ENCODE peak calls at places on chromosomes 4 and X, in four cellular contexts. One of them, this sample, is unnamed.

GRCh38 chrX:130443883-130444282 is 42.1 kb downstream of the RBMX2 start:
- DNase-seq in fibroblast of villous mesenchyme: no peak
- DNase-seq in gastrocnemius medialis: no peak
- DNase-seq in cardiac muscle cell: no peak
- DNase-seq in this sample: no peak

GRCh38 chr4:152684007-152684406 is 4.2 kb upstream of the TMEM154 start:
- DNase-seq in fibroblast of villous mesenchyme: no peak
- DNase-seq in gastrocnemius medialis: no peak
- DNase-seq in cardiac muscle cell: no peak
- DNase-seq in this sample: no peak

GRCh38 chr4:157779084-157779483 is 393.7 kb downstream of the GASK1B start:
- DNase-seq in fibroblast of villous mesenchyme: no peak
- DNase-seq in gastrocnemius medialis: no peak
- DNase-seq in cardiac muscle cell: no peak
- DNase-seq in this sample: no peak

GRCh38 chrX:17719651-17720050 is 17.6 kb upstream of the SCML1 start:
- DNase-seq in fibroblast of villous mesenchyme: no peak
- DNase-seq in gastrocnemius medialis: no peak
- DNase-seq in cardiac muscle cell: no peak
- DNase-seq in this sample: no peak

GRCh38 chrX:88735835-88736234 is 11.2 kb upstream of the CPXCR1 start:
- DNase-seq in fibroblast of villous mesenchyme: no peak
- DNase-seq in gastrocnemius medialis: no peak
- DNase-seq in cardiac muscle cell: no peak
- DNase-seq in this sample: no peak

GRCh38 chr4:169774466-169775445 is 17.0 kb upstream of the HPF1 start:
- DNase-seq in fibroblast of villous mesenchyme: peak
- DNase-seq in gastrocnemius medialis: no peak
- DNase-seq in cardiac muscle cell: peak
- DNase-seq in this sample: no peak

GRCh38 chr4:14308229-14308651 is 680.7 kb upstream of the BOD1L1 start:
- DNase-seq in fibroblast of villous mesenchyme: no peak
- DNase-seq in gastrocnemius medialis: no peak
- DNase-seq in cardiac muscle cell: no peak
- DNase-seq in this sample: no peak

GRCh38 chr4:47510036-47510435 is 25.0 kb downstream of the ATP10D start:
- DNase-seq in fibroblast of villous mesenchyme: no peak
- DNase-seq in gastrocnemius medialis: no peak
- DNase-seq in cardiac muscle cell: no peak
- DNase-seq in this sample: peak

GRCh38 chr4:188437535-188437934 is 298.3 kb downstream of the TRIML1 start:
- DNase-seq in fibroblast of villous mesenchyme: no peak
- DNase-seq in gastrocnemius medialis: no peak
- DNase-seq in cardiac muscle cell: no peak
- DNase-seq in this sample: no peak

GRCh38 chr4:126479709-126480108 is 1153.0 kb upstream of the INTU start:
- DNase-seq in fibroblast of villous mesenchyme: no peak
- DNase-seq in gastrocnemius medialis: no peak
- DNase-seq in cardiac muscle cell: no peak
- DNase-seq in this sample: no peak

GRCh38 chrX:68829594-68830485 is 1.0 kb downstream of the EFNB1 start:
- DNase-seq in fibroblast of villous mesenchyme: peak
- DNase-seq in gastrocnemius medialis: no peak
- DNase-seq in cardiac muscle cell: peak
- DNase-seq in this sample: peak

GRCh38 chr4:3183008-3183407 is 66.0 kb upstream of the MSANTD1 start:
- DNase-seq in fibroblast of villous mesenchyme: no peak
- DNase-seq in gastrocnemius medialis: no peak
- DNase-seq in cardiac muscle cell: no peak
- DNase-seq in this sample: no peak

GRCh38 chr4:120071192-120071795 is 4.6 kb upstream of the MAD2L1 start:
- DNase-seq in fibroblast of villous mesenchyme: peak
- DNase-seq in gastrocnemius medialis: no peak
- DNase-seq in cardiac muscle cell: peak
- DNase-seq in this sample: peak

GRCh38 chr4:11426003-11426402 is 2.7 kb downstream of the HS3ST1 start:
- DNase-seq in fibroblast of villous mesenchyme: no peak
- DNase-seq in gastrocnemius medialis: no peak
- DNase-seq in cardiac muscle cell: no peak
- DNase-seq in this sample: no peak

GRCh38 chr4:3415471-3416141 is 26.2 kb upstream of the HGFAC start:
- DNase-seq in fibroblast of villous mesenchyme: no peak
- DNase-seq in gastrocnemius medialis: no peak
- DNase-seq in cardiac muscle cell: no peak
- DNase-seq in this sample: no peak

GRCh38 chrX:73913580-73913979 is 350.6 kb downstream of the CHIC1 start:
- DNase-seq in fibroblast of villous mesenchyme: peak
- DNase-seq in gastrocnemius medialis: no peak
- DNase-seq in cardiac muscle cell: peak
- DNase-seq in this sample: peak

GRCh38 chr4:187668683-187669082 is 326.9 kb upstream of the ZFP42 start:
- DNase-seq in fibroblast of villous mesenchyme: no peak
- DNase-seq in gastrocnemius medialis: no peak
- DNase-seq in cardiac muscle cell: no peak
- DNase-seq in this sample: no peak

GRCh38 chr4:156109943-156110925 is 156.6 kb upstream of the CTSO start:
- DNase-seq in fibroblast of villous mesenchyme: peak
- DNase-seq in gastrocnemius medialis: no peak
- DNase-seq in cardiac muscle cell: peak
- DNase-seq in this sample: peak

GRCh38 chr4:14254252-14254651 is 626.7 kb upstream of the BOD1L1 start:
- DNase-seq in fibroblast of villous mesenchyme: peak
- DNase-seq in gastrocnemius medialis: no peak
- DNase-seq in cardiac muscle cell: peak
- DNase-seq in this sample: peak

GRCh38 chr4:52199574-52200338 is 148.7 kb downstream of the SPATA18 start:
- DNase-seq in fibroblast of villous mesenchyme: no peak
- DNase-seq in gastrocnemius medialis: no peak
- DNase-seq in cardiac muscle cell: peak
- DNase-seq in this sample: peak

GRCh38 chr4:153969542-153969941 is 180.7 kb upstream of the SFRP2 start:
- DNase-seq in fibroblast of villous mesenchyme: no peak
- DNase-seq in gastrocnemius medialis: no peak
- DNase-seq in cardiac muscle cell: no peak
- DNase-seq in this sample: no peak

GRCh38 chr4:7418131-7418943 is 16.4 kb downstream of the PSAPL1 start:
- DNase-seq in fibroblast of villous mesenchyme: no peak
- DNase-seq in gastrocnemius medialis: no peak
- DNase-seq in cardiac muscle cell: no peak
- DNase-seq in this sample: no peak

GRCh38 chrX:119481218-119481875 is 13.1 kb downstream of the SLC25A5 start:
- DNase-seq in fibroblast of villous mesenchyme: no peak
- DNase-seq in gastrocnemius medialis: no peak
- DNase-seq in cardiac muscle cell: peak
- DNase-seq in this sample: no peak

GRCh38 chr4:62816566-62816965 is 1592.7 kb downstream of the TECRL start:
- DNase-seq in fibroblast of villous mesenchyme: no peak
- DNase-seq in gastrocnemius medialis: no peak
- DNase-seq in cardiac muscle cell: no peak
- DNase-seq in this sample: no peak

GRCh38 chrX:119512145-119512800 is 44.0 kb downstream of the SLC25A5 start:
- DNase-seq in fibroblast of villous mesenchyme: peak
- DNase-seq in gastrocnemius medialis: peak
- DNase-seq in cardiac muscle cell: peak
- DNase-seq in this sample: peak

GRCh38 chr4:27398911-27399310 is 538.3 kb downstream of the STIM2 start:
- DNase-seq in fibroblast of villous mesenchyme: no peak
- DNase-seq in gastrocnemius medialis: no peak
- DNase-seq in cardiac muscle cell: no peak
- DNase-seq in this sample: no peak

GRCh38 chrX:46649421-46650260 is 76.1 kb downstream of the CHST7 start:
- DNase-seq in fibroblast of villous mesenchyme: peak
- DNase-seq in gastrocnemius medialis: peak
- DNase-seq in cardiac muscle cell: peak
- DNase-seq in this sample: peak

GRCh38 chr4:36020351-36020750 is 224.0 kb downstream of the ARAP2 start:
- DNase-seq in fibroblast of villous mesenchyme: no peak
- DNase-seq in gastrocnemius medialis: no peak
- DNase-seq in cardiac muscle cell: no peak
- DNase-seq in this sample: no peak

GRCh38 chr4:61661960-61662359 is 461.8 kb downstream of the ADGRL3 start:
- DNase-seq in fibroblast of villous mesenchyme: no peak
- DNase-seq in gastrocnemius medialis: no peak
- DNase-seq in cardiac muscle cell: no peak
- DNase-seq in this sample: no peak

GRCh38 chr4:76377922-76378321 is 43.0 kb downstream of the CCDC158 start:
- DNase-seq in fibroblast of villous mesenchyme: peak
- DNase-seq in gastrocnemius medialis: no peak
- DNase-seq in cardiac muscle cell: peak
- DNase-seq in this sample: peak
- TF ChIP-seq CTCF in fibroblast of villous mesenchyme: peak
- TF ChIP-seq CTCF in gastrocnemius medialis: no peak
- TF ChIP-seq CTCF in cardiac muscle cell: peak
- TF ChIP-seq CTCF in this sample: peak

DNA sequence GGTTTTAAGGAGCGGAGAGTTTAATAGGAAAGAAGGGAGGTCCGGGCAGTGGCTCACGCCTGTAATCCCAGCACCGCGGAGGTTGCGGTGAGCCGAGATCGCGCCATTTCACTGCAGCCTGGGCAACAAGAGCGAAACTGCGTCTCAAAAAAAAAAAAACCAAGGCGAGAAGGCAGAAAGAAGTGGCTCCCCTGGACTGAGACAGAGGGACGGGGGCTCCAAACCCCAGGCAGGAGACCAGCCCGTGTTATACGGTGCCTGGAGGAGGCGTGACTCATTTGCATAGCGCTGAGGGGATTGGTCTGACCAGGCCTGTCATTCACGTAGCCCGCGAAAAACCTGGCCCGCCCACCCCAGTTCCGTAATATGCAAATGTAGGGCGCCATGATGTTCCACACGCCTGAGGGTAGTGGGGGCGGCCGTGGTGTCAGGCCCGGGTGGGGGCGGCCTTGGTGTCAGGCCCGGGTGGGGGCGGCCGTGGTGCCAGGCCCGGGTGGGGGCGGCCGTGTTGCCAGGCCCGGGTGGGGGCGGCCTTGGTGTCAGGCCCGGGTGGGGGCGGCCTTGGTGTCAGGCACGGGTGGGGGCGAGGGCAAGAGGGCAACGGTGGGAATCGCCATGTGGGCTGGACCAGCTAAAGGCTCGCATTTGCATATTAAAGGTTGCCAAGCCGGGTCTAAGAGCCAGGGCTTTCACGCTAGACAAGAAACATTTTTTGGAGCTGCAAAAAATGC is 2.1 kb downstream of the PLCXD1 start:
- DNase-seq in fibroblast of villous mesenchyme: peak
- DNase-seq in gastrocnemius medialis: peak
- DNase-seq in cardiac muscle cell: peak
- DNase-seq in this sample: peak
- H3K4me3 ChIP-seq in fibroblast of villous mesenchyme: peak
- H3K4me3 ChIP-seq in gastrocnemius medialis: peak
- H3K4me3 ChIP-seq in cardiac muscle cell: peak
- H3K4me3 ChIP-seq in this sample: peak

DNA sequence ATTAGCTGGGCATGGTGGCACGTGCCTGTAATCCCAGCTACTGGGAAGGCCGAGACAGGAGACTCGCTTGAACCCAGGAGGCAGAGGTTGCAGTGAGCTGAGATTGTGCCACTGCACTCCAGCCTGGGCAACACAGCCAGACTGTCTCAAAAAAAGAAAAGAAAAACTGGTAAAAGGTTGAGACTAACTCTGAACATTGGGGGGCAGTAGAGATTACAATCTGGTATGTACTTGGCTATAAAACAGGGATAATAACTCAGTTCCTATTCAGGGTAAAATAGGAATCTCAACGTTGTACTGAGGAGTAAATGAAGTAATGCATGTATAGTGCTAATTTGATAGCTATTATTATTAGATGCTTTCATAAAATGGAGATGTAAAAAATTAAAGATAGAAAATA is 12.5 kb upstream of the KLF8 start:
- DNase-seq in fibroblast of villous mesenchyme: no peak
- DNase-seq in gastrocnemius medialis: no peak
- DNase-seq in cardiac muscle cell: peak
- DNase-seq in this sample: peak
- TF ChIP-seq CTCF in fibroblast of villous mesenchyme: no peak
- TF ChIP-seq CTCF in gastrocnemius medialis: no peak
- TF ChIP-seq CTCF in cardiac muscle cell: no peak
- TF ChIP-seq CTCF in this sample: no peak

GRCh38 chrX:40082447-40083119 is 15.2 kb downstream of the BCOR start:
- DNase-seq in fibroblast of villous mesenchyme: no peak
- DNase-seq in gastrocnemius medialis: no peak
- DNase-seq in cardiac muscle cell: peak
- DNase-seq in this sample: no peak

GRCh38 chrX:40083979-40084359 is 13.8 kb downstream of the BCOR start:
- DNase-seq in fibroblast of villous mesenchyme: no peak
- DNase-seq in gastrocnemius medialis: no peak
- DNase-seq in cardiac muscle cell: no peak
- DNase-seq in this sample: no peak

GRCh38 chrX:40084471-40084870 is 13.3 kb downstream of the BCOR start:
- DNase-seq in fibroblast of villous mesenchyme: no peak
- DNase-seq in gastrocnemius medialis: no peak
- DNase-seq in cardiac muscle cell: no peak
- DNase-seq in this sample: no peak

GRCh38 chrX:40081679-40082068 is 16.1 kb downstream of the BCOR start:
- DNase-seq in fibroblast of villous mesenchyme: no peak
- DNase-seq in gastrocnemius medialis: no peak
- DNase-seq in cardiac muscle cell: no peak
- DNase-seq in this sample: peak

DNA sequence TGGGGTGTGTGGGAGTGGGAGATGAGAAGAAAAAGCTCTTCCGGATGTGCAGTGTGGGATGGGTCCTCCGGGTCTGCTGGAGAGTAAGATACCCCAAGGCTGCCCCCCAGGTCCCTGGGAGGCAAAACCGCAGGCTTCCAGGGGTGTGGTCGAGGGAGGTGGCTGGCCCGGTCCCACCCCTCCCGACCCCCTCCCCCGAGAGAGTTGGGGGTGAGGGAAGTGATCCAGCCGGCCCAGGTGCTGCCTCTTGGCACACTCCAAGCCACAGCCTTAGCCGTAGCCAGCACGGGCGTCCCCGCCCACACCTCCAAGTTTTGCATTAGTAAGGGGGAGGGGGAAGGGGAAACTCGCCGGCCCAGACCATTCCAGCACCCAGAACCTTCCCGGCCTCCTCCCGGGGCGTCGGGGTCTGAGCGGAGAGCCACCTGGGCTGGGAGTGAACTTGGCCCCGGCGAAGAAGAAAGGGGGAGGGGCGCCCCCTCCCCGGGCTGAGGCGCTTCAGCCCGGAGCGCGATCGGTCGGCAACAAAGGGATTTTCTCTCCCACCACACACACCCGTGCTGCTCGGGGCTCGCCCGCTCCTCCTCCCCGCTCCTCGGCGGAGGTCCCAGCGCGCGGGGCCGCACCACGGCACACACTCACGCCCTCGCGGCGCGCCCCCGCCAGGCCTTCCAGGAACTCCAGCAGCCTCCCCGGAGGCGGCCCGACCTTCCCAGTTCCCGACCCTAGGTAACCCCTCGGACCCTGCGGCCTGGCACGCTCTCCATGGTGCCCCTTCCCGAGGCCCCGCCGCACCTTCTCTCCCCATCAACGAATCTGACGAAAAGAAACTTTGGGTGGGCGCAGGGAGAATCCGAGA is 14.4 kb downstream of the BCOR start:
- DNase-seq in fibroblast of villous mesenchyme: no peak
- DNase-seq in gastrocnemius medialis: no peak
- DNase-seq in cardiac muscle cell: peak
- DNase-seq in this sample: no peak
- H3K4me3 ChIP-seq in fibroblast of villous mesenchyme: peak
- H3K4me3 ChIP-seq in gastrocnemius medialis: peak
- H3K4me3 ChIP-seq in cardiac muscle cell: peak
- H3K4me3 ChIP-seq in this sample: peak

This sample was measured in choroid plexus epithelial cell.